ENCODE peak calls at places on chromosomes 5 and 9, in ten cellular contexts. O is HEK293T; Z is T-helper 2 cell; P is activated CD4-positive, alpha-beta T cell treated with anti-CD3 and anti-CD28 coated beads for 4 hours; X is NCI-H2029 treated with DMSO at 0.1 percent for 48 hours; R is GM04504; U is EH; V is stimulated activated CD8-positive, alpha-beta memory T cell treated with anti-CD3 and anti-CD28 coated beads, Interleukin-12 subunit alpha, Interleukin-12 subunit beta, amount 100 ng/mL, for 1 hour; L is left ventricle myocardium superior; W is naive thymus-derived CD8-positive, alpha-beta T cell. H is an unnamed sample.

GRCh38 chr9:17063535-17064135 is 71.2 kb upstream of the CNTLN start:
- DNase-seq in O (peak), Z (no peak), P (no peak), X (peak), R (peak), U (peak), V (no peak), L (no peak), W (no peak), H (peak)

GRCh38 chr5:63553069-63553468 is 409.2 kb downstream of the HTR1A start:
- DNase-seq in O (no peak), Z (no peak), P (no peak), X (no peak), R (no peak), U (no peak), V (no peak), L (no peak), W (no peak), H (no peak)

GRCh38 chr9:110742741-110743371 is 74.3 kb downstream of the MUSK start:
- DNase-seq in O (no peak), Z (no peak), P (no peak), X (no peak), R (no peak), U (peak), V (no peak), L (no peak), W (no peak), H (no peak)

GRCh38 chr5:149002053-149002452 is 60.8 kb downstream of the SH3TC2 start:
- DNase-seq in O (no peak), Z (no peak), P (no peak), X (no peak), R (peak), U (peak), V (no peak), L (no peak), W (no peak), H (no peak)

GRCh38 chr5:143166661-143167420 is 236.6 kb downstream of the NR3C1 start:
- DNase-seq in O (no peak), Z (no peak), P (no peak), X (no peak), R (no peak), U (no peak), V (no peak), L (no peak), W (no peak), H (no peak)

GRCh38 chr9:128007566-128008138 is 26.9 kb upstream of the EEIG1 start:
- DNase-seq in O (no peak), Z (peak), P (peak), X (peak), R (peak), U (peak), V (peak), L (peak), W (peak), H (peak)

GRCh38 chr9:133371261-133371711 is 4.6 kb downstream of the SURF4 start:
- DNase-seq in O (no peak), Z (peak), P (peak), X (no peak), R (no peak), U (no peak), V (peak), L (no peak), W (peak), H (no peak)

GRCh38 chr9:68501159-68501506 is 39.5 kb downstream of the TMEM252 start:
- DNase-seq in O (no peak), Z (no peak), P (no peak), X (no peak), R (no peak), U (no peak), V (no peak), L (no peak), W (no peak), H (peak)

GRCh38 chr9:120978987-120979386 is 52.4 kb upstream of the TRAF1 start:
- DNase-seq in O (no peak), Z (no peak), P (no peak), X (no peak), R (no peak), U (no peak), V (no peak), L (no peak), W (no peak), H (no peak)

GRCh38 chr5:109034276-109034675 is 286.6 kb downstream of the FER start:
- DNase-seq in O (no peak), Z (no peak), P (no peak), X (no peak), R (no peak), U (no peak), V (no peak), L (no peak), W (no peak), H (no peak)

GRCh38 chr5:57804007-57804444 is 321.4 kb upstream of the ACTBL2 start:
- DNase-seq in O (no peak), Z (no peak), P (no peak), X (no peak), R (peak), U (peak), V (no peak), L (no peak), W (no peak), H (no peak)

GRCh38 chr5:83856898-83857297 is 136.2 kb upstream of the HAPLN1 start:
- DNase-seq in O (no peak), Z (no peak), P (no peak), X (no peak), R (no peak), U (no peak), V (no peak), L (no peak), W (no peak), H (no peak)

GRCh38 chr5:6886866-6887265 is 173.6 kb downstream of the TENT4A start:
- DNase-seq in O (no peak), Z (no peak), P (no peak), X (no peak), R (no peak), U (no peak), V (no peak), L (no peak), W (no peak), H (peak)

GRCh38 chr9:105046907-105047651 is 119.1 kb upstream of the ABCA1 start:
- DNase-seq in O (no peak), Z (no peak), P (no peak), X (peak), R (no peak), U (peak), V (no peak), L (no peak), W (no peak), H (no peak)

GRCh38 chr9:86846679-86847078 is 100.6 kb downstream of the GAS1 start:
- DNase-seq in O (no peak), Z (no peak), P (no peak), X (no peak), R (no peak), U (peak), V (no peak), L (no peak), W (no peak), H (no peak)

GRCh38 chr5:145362261-145362660 is 472.9 kb downstream of the PRELID2 start:
- DNase-seq in O (no peak), Z (no peak), P (no peak), X (no peak), R (peak), U (peak), V (no peak), L (no peak), W (no peak), H (no peak)

GRCh38 chr5:82348749-82349148 is 70.6 kb upstream of the RPS23 start:
- DNase-seq in O (no peak), Z (no peak), P (no peak), X (no peak), R (no peak), U (peak), V (no peak), L (peak), W (no peak), H (no peak)

GRCh38 chr5:67287795-67288194 is 91.2 kb upstream of the CD180 start:
- DNase-seq in O (no peak), Z (no peak), P (no peak), X (no peak), R (no peak), U (peak), V (no peak), L (no peak), W (no peak), H (no peak)

GRCh38 chr5:111851616-111852015 is 94.6 kb upstream of the NREP start:
- DNase-seq in O (no peak), Z (no peak), P (no peak), X (no peak), R (no peak), U (no peak), V (no peak), L (no peak), W (no peak), H (no peak)

GRCh38 chr5:126778675-126779403 is 1.9 kb downstream of the LMNB1 start:
- DNase-seq in O (no peak), Z (no peak), P (no peak), X (no peak), R (no peak), U (no peak), V (no peak), L (no peak), W (no peak), H (peak)

GRCh38 chr5:9233712-9234111 is 312.2 kb downstream of the SEMA5A start:
- DNase-seq in O (no peak), Z (no peak), P (no peak), X (no peak), R (no peak), U (peak), V (no peak), L (no peak), W (no peak), H (no peak)

GRCh38 chr5:16889203-16889971 is 46.7 kb downstream of the MYO10 start:
- DNase-seq in O (peak), Z (no peak), P (no peak), X (no peak), R (no peak), U (peak), V (no peak), L (no peak), W (no peak), H (no peak)

GRCh38 chr9:68492801-68493200 is 47.9 kb downstream of the TMEM252 start:
- DNase-seq in O (no peak), Z (no peak), P (no peak), X (no peak), R (no peak), U (no peak), V (no peak), L (no peak), W (no peak), H (no peak)

GRCh38 chr9:77879344-77880089 is 152.1 kb downstream of the GNAQ start:
- DNase-seq in O (no peak), Z (no peak), P (no peak), X (no peak), R (no peak), U (peak), V (no peak), L (no peak), W (no peak), H (no peak)

GRCh38 chr9:112179816-112180215 is 4.7 kb upstream of the SUSD1 start:
- DNase-seq in O (no peak), Z (no peak), P (no peak), X (no peak), R (peak), U (peak), V (no peak), L (no peak), W (no peak), H (no peak)

H was measured in AML-193.